ENCODE peak calls at places on chromosome 7, in six cellular contexts. N is PC-3; L is heart right ventricle; Y is K562; C is IMR-90; B is CD8-positive, alpha-beta memory T cell. O is an unnamed sample. For H3K36me3, the result is how much of the 10 kb centered on the place peaks cover.

GRCh38 chr7:3897430-3898385 is 596.7 kb downstream of the SDK1 start:
- DNase-seq in L (no peak), C (peak), N (peak), Y (peak), B (peak), O (peak)

GRCh38 chr7:26189697-26190096 is 10.8 kb downstream of the HNRNPA2B1 start:
- DNase-seq in B (no peak), N (no peak), Y (no peak), C (no peak), L (no peak), O (no peak)

GRCh38 chr7:148588891-148589215 is 1.7 kb upstream of the C7orf33 start:
- DNase-seq in N (no peak), B (no peak), L (no peak), Y (no peak), C (no peak), O (no peak)

GRCh38 chr7:51242007-51242691 is 74.5 kb downstream of the COBL start:
- DNase-seq in C (no peak), N (peak), L (no peak), B (no peak), Y (peak), O (no peak)

GRCh38 chr7:95322874-95323273 is 1.5 kb downstream of the PON1 start:
- DNase-seq in L (no peak), Y (no peak), C (no peak), B (no peak), N (no peak), O (no peak)

GRCh38 chr7:88789480-88790064 is 6.0 kb downstream of the TEX47 start:
- DNase-seq in B (no peak), C (peak), L (no peak), Y (peak), N (peak), O (peak)

GRCh38 chr7:49855281-49855980 is 82.0 kb downstream of the VWC2 start:
- DNase-seq in C (no peak), B (no peak), L (no peak), N (no peak), Y (no peak), O (no peak)

GRCh38 chr7:16129431-16130126 is 291.8 kb downstream of the CRPPA start:
- DNase-seq in Y (no peak), L (no peak), C (peak), B (no peak), N (peak), O (peak)

GRCh38 chr7:152859781-152860191 is 100.2 kb downstream of the ACTR3B start:
- DNase-seq in B (no peak), N (peak), L (no peak), C (no peak), Y (peak), O (no peak)

GRCh38 chr7:74344128-74344496 is 54.9 kb downstream of the CLIP2 start:
- DNase-seq in B (no peak), Y (no peak), N (peak), C (peak), L (no peak), O (peak)

GRCh38 chr7:157405914-157406810 is 69.4 kb downstream of the DNAJB6 start:
- DNase-seq in C (no peak), N (no peak), Y (peak), B (no peak), L (peak), O (peak)

GRCh38 chr7:123715198-123715597 is 33.6 kb downstream of the WASL start:
- DNase-seq in L (no peak), N (peak), B (no peak), C (peak), Y (peak), O (no peak)

GRCh38 chr7:87876759-87877234 is 504 bp downstream of the DBF4 start:
- DNase-seq in N (peak), L (peak), C (peak), B (peak), Y (peak), O (peak)

GRCh38 chr7:71835056-71835455 is 577.1 kb downstream of the CALN1 start:
- DNase-seq in B (no peak), Y (no peak), N (no peak), C (no peak), L (no peak), O (no peak)

DNA sequence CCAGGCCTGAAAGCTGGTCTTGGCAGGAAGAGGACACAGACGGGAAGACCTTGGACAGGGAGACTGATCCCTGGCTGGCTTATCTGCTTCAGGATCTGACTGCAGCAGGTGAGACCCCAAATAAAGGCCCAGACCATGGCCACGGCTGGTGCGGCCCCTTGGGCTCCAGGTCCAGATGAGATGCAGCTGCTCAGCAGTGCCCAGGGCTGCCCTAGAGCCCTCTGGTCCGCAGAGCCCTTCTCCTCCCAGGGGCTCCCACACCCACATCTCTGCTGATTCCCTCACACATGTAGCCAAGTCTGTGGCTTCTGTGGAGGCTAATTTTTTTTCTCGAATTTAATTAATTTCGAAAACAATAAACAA is 46.3 kb downstream of the VIPR2 start:
- DNase-seq in C (no peak), L (no peak), B (no peak), N (no peak), Y (no peak), O (no peak)
- H3K36me3 ChIP-seq in C (under half), L (under half), B (under half), N (under half), Y (under half), O (under half)

GRCh38 chr7:98911936-98912335 is 33.6 kb downstream of the TRRAP start:
- DNase-seq in L (no peak), B (no peak), N (no peak), Y (no peak), C (no peak), O (no peak)
- H3K36me3 ChIP-seq in L (under half), B (under half), N (under half), Y (half or more), C (half or more), O (half or more)

DNA sequence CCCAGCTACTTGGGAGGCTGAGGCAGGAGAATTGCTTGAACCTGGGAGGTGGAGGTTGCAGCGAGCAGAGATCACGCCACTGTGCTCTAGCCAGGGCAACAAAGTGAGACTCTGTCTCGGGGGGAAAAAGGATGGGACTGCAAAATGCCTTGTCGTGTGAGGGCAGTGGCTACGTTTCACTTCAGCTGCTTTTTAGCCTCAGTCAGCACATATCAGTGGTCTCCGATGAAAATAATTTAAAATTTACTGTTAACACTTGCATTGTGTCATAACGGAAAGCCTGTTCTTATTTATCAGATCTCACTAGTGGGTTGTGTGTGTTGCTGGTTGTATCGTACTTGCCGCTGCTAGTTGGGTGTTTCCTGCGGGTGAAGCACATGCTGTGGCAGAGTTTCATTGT is 61.9 kb downstream of the RBM33 start:
- DNase-seq in Y (no peak), B (no peak), C (no peak), L (no peak), N (no peak), O (no peak)
- H3K36me3 ChIP-seq in Y (half or more), B (under half), C (under half), L (under half), N (under half), O (half or more)

GRCh38 chr7:116548506-116548905 is 23.7 kb downstream of the CAV1 start:
- DNase-seq in B (no peak), Y (no peak), N (no peak), L (no peak), C (no peak), O (no peak)

GRCh38 chr7:116547347-116547746 is 22.5 kb downstream of the CAV1 start:
- DNase-seq in B (no peak), L (no peak), N (peak), C (peak), Y (no peak), O (peak)

GRCh38 chr7:116545411-116545993 is 20.7 kb downstream of the CAV1 start:
- DNase-seq in L (no peak), B (no peak), Y (no peak), N (no peak), C (peak), O (no peak)

GRCh38 chr7:116546054-116546453 is 21.2 kb downstream of the CAV1 start:
- DNase-seq in L (peak), C (no peak), N (no peak), B (no peak), Y (peak), O (no peak)

DNA sequence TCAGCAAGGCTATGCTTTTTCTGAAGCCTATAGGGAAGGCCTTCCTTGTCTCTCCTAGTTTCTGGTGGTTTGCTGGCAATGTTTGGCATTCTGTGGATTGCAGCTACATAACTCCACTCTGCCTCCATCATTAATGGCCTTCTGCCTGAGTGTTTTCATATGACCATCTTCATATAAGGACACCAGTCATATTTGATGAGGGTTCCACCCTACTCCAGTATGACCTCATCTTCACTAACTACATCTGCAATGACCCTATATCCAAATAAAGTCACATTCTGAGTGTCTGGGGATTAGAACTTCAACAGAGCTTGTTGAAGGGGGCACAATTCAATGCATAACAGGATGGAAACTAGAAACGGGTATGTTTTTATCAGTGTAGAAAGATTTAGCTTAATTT is 22.1 kb downstream of the CAV1 start:
- DNase-seq in B (no peak), N (no peak), Y (no peak), L (no peak), C (no peak), O (no peak)
- H3K36me3 ChIP-seq in B (under half), N (half or more), Y (under half), L (under half), C (under half), O (half or more)

GRCh38 chr7:149608168-149608567 is 110.6 kb upstream of the ZNF746 start:
- DNase-seq in N (no peak), L (no peak), C (no peak), B (no peak), Y (no peak), O (no peak)
- H3K36me3 ChIP-seq in N (under half), L (under half), C (under half), B (under half), Y (half or more), O (half or more)

GRCh38 chr7:32586291-32587221 is 91.3 kb downstream of the AVL9 start:
- DNase-seq in B (no peak), C (peak), L (peak), N (peak), Y (peak), O (peak)
- H3K36me3 ChIP-seq in B (under half), C (under half), L (under half), N (under half), Y (half or more), O (under half)